ENCODE peak calls at places on chromosomes 2 and 18, in five cellular contexts. A, Q, C, Z and Y are unnamed samples.
A peak's percentile ranks its signal among the peaks of the same experiment; 100 is the strongest.

GRCh38 chr2:174749793-174750192 is 14.5 kb downstream of the CHRNA1 start:
- DNase-seq in A (no peak), Q (no peak), C (no peak), Z (no peak), Y (no peak)

GRCh38 chr2:18299423-18300212 is 260.8 kb downstream of the RDH14 start:
- DNase-seq in A (no peak), Q (no peak), C (no peak), Z (peak; percentile 84), Y (peak; percentile 93)

GRCh38 chr2:99804969-99805368 is 315.2 kb upstream of the REV1 start:
- DNase-seq in A (no peak), Q (no peak), C (no peak), Z (no peak), Y (no peak)

GRCh38 chr2:29698216-29698615 is 223.2 kb downstream of the ALK start:
- DNase-seq in A (no peak), Q (no peak), C (no peak), Z (no peak), Y (no peak)

GRCh38 chr2:223501604-223502003 is 100.6 kb downstream of the SCG2 start:
- DNase-seq in A (no peak), Q (no peak), C (no peak), Z (no peak), Y (no peak)

GRCh38 chr2:96916156-96917007 is 46.5 kb upstream of the SEMA4C start:
- DNase-seq in A (no peak), Q (no peak), C (no peak), Z (no peak), Y (peak; percentile 65)

GRCh38 chr2:224871813-224872212 is 155.6 kb upstream of the CCDC195 start:
- DNase-seq in A (no peak), Q (no peak), C (no peak), Z (no peak), Y (no peak)

GRCh38 chr18:59141294-59142068 is 1.8 kb downstream of the SEC11C start:
- DNase-seq in A (no peak), Q (no peak), C (no peak), Z (no peak), Y (no peak)

GRCh38 chr2:158131483-158131912 is 29.8 kb downstream of the UPP2 start:
- DNase-seq in A (no peak), Q (no peak), C (no peak), Z (no peak), Y (no peak)

GRCh38 chr2:233981574-233982420 is 64.6 kb downstream of the TRPM8 start:
- DNase-seq in A (no peak), Q (no peak), C (no peak), Z (no peak), Y (no peak)

GRCh38 chr2:181806039-181806392 is 85.5 kb upstream of the ITPRID2 start:
- DNase-seq in A (no peak), Q (no peak), C (no peak), Z (no peak), Y (no peak)

GRCh38 chr2:232439758-232440135 is 16.2 kb upstream of the ALPI start:
- DNase-seq in A (peak; percentile 38), Q (no peak), C (no peak), Z (no peak), Y (peak; percentile 55)

GRCh38 chr18:3029215-3029972 is 16.4 kb upstream of the LPIN2 start:
- DNase-seq in A (no peak), Q (peak; percentile 55), C (no peak), Z (no peak), Y (no peak)

GRCh38 chr2:210188755-210189154 is 17.5 kb upstream of the KANSL1L start:
- DNase-seq in A (no peak), Q (no peak), C (no peak), Z (no peak), Y (no peak)

GRCh38 chr2:221210686-221211085 is 361.4 kb downstream of the EPHA4 start:
- DNase-seq in A (no peak), Q (no peak), C (no peak), Z (no peak), Y (no peak)

GRCh38 chr18:62751977-62752376 is 36.6 kb downstream of the PHLPP1 start:
- DNase-seq in A (no peak), Q (no peak), C (no peak), Z (no peak), Y (peak; percentile 72)

GRCh38 chr18:22098563-22098989 is 70.8 kb upstream of the GATA6 start:
- DNase-seq in A (no peak), Q (no peak), C (no peak), Z (no peak), Y (peak; percentile 6)

GRCh38 chr2:177078416-177078815 is 134.2 kb upstream of the HNRNPA3 start:
- DNase-seq in A (no peak), Q (no peak), C (no peak), Z (no peak), Y (peak; percentile 50)